ENCODE peak calls at places on chromosomes 7 and 10, in ten cellular contexts. H is HCT116, C is small intestine, K is uterus, R is body of pancreas, D is prostate gland, X is breast epithelium, G is fibroblast of lung, P is aorta, Z is right cardiac atrium. M is an unnamed sample.
A peak's percentile ranks its signal among the peaks of the same experiment; 100 is the strongest.

GRCh38 chr7:29270979-29271658 is 76.5 kb downstream of the CHN2 start:
- DNase-seq in Z (no peak), H (no peak), P (no peak), C (peak; percentile 51), R (no peak), G (peak; percentile 69), X (no peak), K (no peak), D (no peak), M (no peak)

GRCh38 chr7:146176790-146177189 is 60.2 kb downstream of the CNTNAP2 start:
- DNase-seq in P (no peak), X (no peak), R (no peak), C (no peak), K (no peak), H (no peak), Z (no peak), D (no peak), G (no peak), M (no peak)

GRCh38 chr10:103836776-103837344 is 18.5 kb downstream of the SH3PXD2A start:
- DNase-seq in R (no peak), X (no peak), H (no peak), D (no peak), G (no peak), Z (no peak), K (no peak), C (peak; percentile 37), P (no peak), M (no peak)

GRCh38 chr7:30888783-30889182 is 22.9 kb upstream of the AQP1 start:
- DNase-seq in Z (peak; percentile 46), H (no peak), D (no peak), C (no peak), P (no peak), K (no peak), G (peak; percentile 96), R (no peak), X (no peak), M (no peak)

GRCh38 chr10:1217661-1218060 is 161.5 kb downstream of the WDR37 start:
- DNase-seq in C (no peak), D (no peak), K (no peak), H (no peak), P (no peak), X (no peak), R (no peak), Z (no peak), G (no peak), M (no peak)

GRCh38 chr10:48598243-48598935 is 6.5 kb downstream of the ARHGAP22 start:
- DNase-seq in G (no peak), Z (no peak), D (no peak), K (no peak), R (no peak), X (no peak), P (peak; percentile 38), C (peak; percentile 32), H (no peak), M (no peak)

GRCh38 chr7:107068156-107068555 is 23.7 kb downstream of the PRKAR2B start:
- DNase-seq in X (no peak), D (no peak), R (no peak), C (no peak), H (no peak), P (no peak), Z (no peak), G (peak; percentile 45), K (no peak), M (no peak)

GRCh38 chr10:88330174-88330573 is 252.9 kb downstream of the RNLS start:
- DNase-seq in R (no peak), X (no peak), Z (no peak), C (no peak), D (no peak), P (no peak), G (no peak), K (no peak), H (no peak), M (no peak)

GRCh38 chr10:114499630-114500190 is 95.4 kb upstream of the AFAP1L2 start:
- DNase-seq in R (no peak), D (peak; percentile 77), X (no peak), Z (no peak), G (no peak), P (no peak), H (no peak), K (no peak), C (peak; percentile 99), M (peak; percentile 76)

GRCh38 chr7:137742051-137742450 is 104.7 kb downstream of the DGKI start:
- DNase-seq in D (no peak), C (no peak), X (no peak), H (no peak), K (no peak), P (no peak), Z (no peak), R (no peak), G (no peak), M (no peak)

GRCh38 chr7:144818516-144818915 is 17.3 kb downstream of the TPK1 start:
- DNase-seq in D (no peak), R (no peak), C (no peak), X (no peak), K (no peak), G (peak; percentile 10), P (no peak), H (no peak), Z (no peak), M (no peak)

GRCh38 chr7:77674878-77675277 is 21.4 kb upstream of the RSBN1L start:
- DNase-seq in P (no peak), D (no peak), Z (peak; percentile 18), X (no peak), R (peak; percentile 87), K (no peak), H (peak; percentile 48), C (peak; percentile 91), G (peak; percentile 80), M (peak; percentile 78)

DNA sequence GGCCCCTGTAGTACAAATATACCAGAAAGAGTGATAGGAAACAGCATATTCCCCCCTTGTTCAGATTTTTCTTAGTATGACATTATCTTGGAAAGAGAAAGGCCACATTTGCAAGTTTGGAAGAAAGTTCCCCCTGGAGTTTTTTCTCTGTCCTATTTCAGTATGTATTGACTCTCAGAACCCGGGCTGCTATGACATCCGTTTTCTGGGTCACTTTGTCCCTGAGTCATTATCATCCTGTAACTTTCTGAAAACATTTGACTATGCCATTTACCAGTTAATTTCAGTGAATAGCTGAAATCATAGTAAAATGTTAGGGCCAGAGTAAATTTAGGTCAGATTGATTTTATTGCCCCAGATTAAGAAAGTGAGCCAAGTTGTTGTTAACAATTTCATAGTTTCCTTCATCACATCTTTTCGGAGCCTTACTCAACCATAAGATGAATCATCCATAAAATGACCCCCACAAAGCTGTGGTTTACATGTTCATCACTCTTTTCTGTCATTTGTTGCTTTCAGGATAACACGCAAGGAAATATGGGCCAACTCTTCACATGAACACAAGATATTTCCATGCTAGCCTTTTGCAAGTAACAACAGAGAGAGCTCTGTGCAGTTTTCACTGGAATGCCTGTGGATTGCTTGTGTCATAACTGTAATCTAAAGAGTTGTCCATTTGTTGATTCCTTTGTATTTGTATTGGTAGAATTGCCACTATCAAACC is 3.8 kb upstream of the MACC1 start:
- DNase-seq in Z (no peak), X (no peak), G (peak; percentile 98), K (no peak), P (no peak), D (no peak), C (no peak), R (no peak), H (no peak), M (no peak)
- H3K27ac ChIP-seq in Z (no peak overlapping the region), X (peak overlapping the region; percentile 44), G (peak overlapping the region; percentile 30), K (peak overlapping the region; percentile 29), P (no peak overlapping the region), D (peak overlapping the region; percentile 37), C (peak overlapping the region; percentile 94), R (peak overlapping the region; percentile 32), H (no peak overlapping the region), M (no peak overlapping the region)

GRCh38 chr7:2129376-2130375 is 103.1 kb downstream of the MAD1L1 start:
- DNase-seq in Z (peak; percentile 50), D (no peak), P (no peak), C (no peak), H (no peak), G (no peak), X (no peak), R (peak; percentile 62), K (no peak), M (no peak)

GRCh38 chr7:2125931-2126330 is 106.8 kb downstream of the MAD1L1 start:
- DNase-seq in C (no peak), P (no peak), G (no peak), R (no peak), K (no peak), D (no peak), Z (no peak), X (no peak), H (no peak), M (no peak)

GRCh38 chr7:2126621-2127020 is 106.1 kb downstream of the MAD1L1 start:
- DNase-seq in P (no peak), D (no peak), X (no peak), K (no peak), C (no peak), H (no peak), R (no peak), G (no peak), Z (no peak), M (no peak)

GRCh38 chr7:2131341-2131740 is 101.4 kb downstream of the MAD1L1 start:
- DNase-seq in X (no peak), H (no peak), R (no peak), G (no peak), C (no peak), D (no peak), P (no peak), K (no peak), Z (peak; percentile 17), M (no peak)

GRCh38 chr7:2128601-2129375 is 104.0 kb downstream of the MAD1L1 start:
- DNase-seq in G (no peak), H (no peak), X (no peak), R (no peak), P (no peak), Z (peak; percentile 45), D (no peak), K (no peak), C (no peak), M (no peak)
- H3K27ac ChIP-seq in G (no peak overlapping the region), H (no peak overlapping the region), X (no peak overlapping the region), R (no peak overlapping the region), P (no peak overlapping the region), Z (no peak overlapping the region), D (no peak overlapping the region), K (no peak overlapping the region), C (no peak overlapping the region), M (no peak overlapping the region)

GRCh38 chr10:68992721-68993440 is 4.3 kb downstream of the KIFBP start:
- DNase-seq in K (no peak), R (peak; percentile 40), X (no peak), D (peak; percentile 21), Z (peak; percentile 58), G (peak; percentile 95), H (no peak), P (peak; percentile 84), C (no peak), M (no peak)
- H3K27ac ChIP-seq in K (peak overlapping the region; percentile 46), R (no peak overlapping the region), X (peak overlapping the region; percentile 79), D (peak overlapping the region; percentile 39), Z (peak overlapping the region; percentile 97), G (peak overlapping the region; percentile 70), H (no peak overlapping the region), P (peak overlapping the region; percentile 83), C (peak overlapping the region; percentile 1), M (peak overlapping the region; percentile 7)

DNA sequence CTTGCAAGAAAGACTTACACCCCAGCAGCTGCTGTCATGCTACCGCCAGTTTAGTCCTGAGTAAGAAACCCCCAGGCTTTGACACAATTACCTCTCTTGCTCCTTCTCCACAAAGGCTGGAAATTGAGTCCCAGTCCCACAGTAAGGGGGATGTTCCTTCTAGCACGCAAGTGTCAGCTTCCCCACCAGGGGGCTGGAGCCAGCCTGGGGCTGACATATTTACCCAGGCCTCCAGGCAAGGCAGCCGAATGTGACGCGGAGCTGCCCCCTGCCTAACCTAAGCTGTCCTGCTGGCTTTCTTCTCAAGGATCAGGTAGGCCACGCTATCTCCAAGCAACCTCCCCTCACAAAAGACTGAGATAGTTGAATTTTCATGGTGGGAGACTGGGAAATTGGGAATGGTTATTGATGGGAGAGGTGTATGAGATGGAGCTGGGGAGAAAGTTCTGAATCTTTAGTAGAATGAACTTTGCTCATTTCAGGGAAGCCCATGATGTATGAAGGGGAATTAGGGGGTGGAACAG is 19.2 kb upstream of the BMPER start:
- DNase-seq in D (no peak), G (no peak), X (no peak), P (no peak), R (no peak), C (no peak), Z (no peak), K (no peak), H (no peak), M (no peak)
- H3K27ac ChIP-seq in D (no peak overlapping the region), G (no peak overlapping the region), X (no peak overlapping the region), P (no peak overlapping the region), R (no peak overlapping the region), C (no peak overlapping the region), Z (no peak overlapping the region), K (no peak overlapping the region), H (no peak overlapping the region), M (no peak overlapping the region)

M was measured in RWPE2.